ENCODE peak calls at places on chromosomes 12 and 14, in four cellular contexts. U is NCI-H1417, L is HEK293T, Y is caudate nucleus. D is an unnamed sample.

GRCh38 chr12:28253175-28253641 is 63.0 kb downstream of the CCDC91 start:
- DNase-seq in U (no peak), L (no peak), Y (no peak), D (no peak)

GRCh38 chr12:118356809-118357326 is 15.8 kb downstream of the TAOK3 start:
- DNase-seq in U (no peak), L (no peak), Y (no peak), D (no peak)

GRCh38 chr14:103123128-103123633 is at the start of gene TNFAIP2:
- DNase-seq in U (peak), L (no peak), Y (no peak), D (peak)

GRCh38 chr14:65052832-65053231 is 49.5 kb downstream of the MAX start:
- DNase-seq in U (no peak), L (no peak), Y (no peak), D (no peak)

GRCh38 chr12:5577741-5578140 is 145.8 kb downstream of the NTF3 start:
- DNase-seq in U (no peak), L (no peak), Y (no peak), D (no peak)

GRCh38 chr12:15928870-15929571 is 17.9 kb downstream of the DERA start:
- DNase-seq in U (peak), L (no peak), Y (no peak), D (no peak)

GRCh38 chr12:25552681-25553080 is 402 bp downstream of the LMNTD1 start:
- DNase-seq in U (no peak), L (no peak), Y (no peak), D (no peak)

GRCh38 chr12:14410177-14410576 is 44.7 kb downstream of the ATF7IP start:
- DNase-seq in U (no peak), L (no peak), Y (no peak), D (no peak)

GRCh38 chr12:107242189-107242588 is 148.8 kb upstream of the CRY1 start:
- DNase-seq in U (no peak), L (peak), Y (no peak), D (no peak)

GRCh38 chr12:95614384-95614982 is 63.2 kb upstream of the USP44 start:
- DNase-seq in U (no peak), L (no peak), Y (no peak), D (no peak)

GRCh38 chr12:54016478-54016964 is 7.7 kb downstream of the HOXC8 start:
- DNase-seq in U (peak), L (peak), Y (no peak), D (peak)

GRCh38 chr12:122996188-122996601 is 15.7 kb downstream of the ARL6IP4 start:
- DNase-seq in U (no peak), L (no peak), Y (no peak), D (no peak)

GRCh38 chr12:115337693-115338543 is 653.9 kb upstream of the TBX3 start:
- DNase-seq in U (no peak), L (no peak), Y (peak), D (no peak)

GRCh38 chr14:38867561-38868150 is 235.4 kb downstream of the SEC23A start:
- DNase-seq in U (peak), L (peak), Y (peak), D (peak)

GRCh38 chr12:44835641-44836379 is 40.3 kb downstream of the NELL2 start:
- DNase-seq in U (peak), L (no peak), Y (no peak), D (no peak)

GRCh38 chr12:39798977-39799376 is 179.4 kb upstream of the ABCD2 start:
- DNase-seq in U (no peak), L (no peak), Y (no peak), D (no peak)

GRCh38 chr14:36655963-36656768 is 5.5 kb upstream of the PAX9 start:
- DNase-seq in U (no peak), L (no peak), Y (no peak), D (peak)

GRCh38 chr14:71408362-71409035 is 501.2 kb downstream of the PCNX1 start:
- DNase-seq in U (no peak), L (no peak), Y (no peak), D (no peak)

GRCh38 chr12:2826721-2827515 is 7.9 kb downstream of the NRIP2 start:
- DNase-seq in U (peak), L (no peak), Y (no peak), D (no peak)

GRCh38 chr14:62138593-62138992 is 376.4 kb downstream of the SNAPC1 start:
- DNase-seq in U (peak), L (no peak), Y (no peak), D (no peak)

GRCh38 chr12:53225635-53226424 is 6.2 kb downstream of the RARG start:
- DNase-seq in U (no peak), L (no peak), Y (no peak), D (no peak)

GRCh38 chr12:89756100-89756637 is 47.5 kb upstream of the ATP2B1 start:
- DNase-seq in U (no peak), L (no peak), Y (no peak), D (no peak)

D was measured in HAP-1.